ENCODE peak calls at places on chromosomes 16 and 17, in five cellular contexts. V, Y, E, U and N are unnamed samples.

GRCh38 chr17:79305831-79306687 is 231.4 kb downstream of the ENGASE start:
- DNase-seq in U (no peak), E (no peak), V (peak), Y (peak), N (peak)

GRCh38 chr16:68972720-68973119 is 129.4 kb downstream of the TANGO6 start:
- DNase-seq in E (no peak), U (no peak), Y (no peak), V (peak), N (no peak)

GRCh38 chr17:65229596-65229995 is 92.4 kb downstream of the RGS9 start:
- DNase-seq in U (no peak), E (peak), V (no peak), Y (no peak), N (no peak)

GRCh38 chr17:8847891-8848290 is 19.6 kb downstream of the PIK3R6 start:
- DNase-seq in U (no peak), Y (no peak), E (no peak), V (no peak), N (no peak)

GRCh38 chr17:13311301-13311700 is 290.4 kb downstream of the HS3ST3A1 start:
- DNase-seq in E (no peak), V (peak), U (no peak), Y (no peak), N (no peak)

GRCh38 chr17:75694536-75694935 is 26.7 kb upstream of the ITGB4 start:
- DNase-seq in U (no peak), Y (peak), E (no peak), V (no peak), N (no peak)

GRCh38 chr17:48570325-48571023 is 7.7 kb downstream of the HOXB4 start:
- DNase-seq in Y (no peak), V (no peak), U (no peak), E (no peak), N (no peak)

GRCh38 chr16:85902366-85903155 is 3.6 kb downstream of the IRF8 start:
- DNase-seq in E (peak), Y (peak), V (peak), U (peak), N (no peak)

GRCh38 chr16:1645914-1646525 is 32.1 kb upstream of the JPT2 start:
- DNase-seq in V (no peak), Y (no peak), E (peak), U (peak), N (no peak)

GRCh38 chr17:40371261-40371929 is 6.9 kb upstream of the GJD3 start:
- DNase-seq in E (peak), Y (no peak), V (no peak), U (no peak), N (no peak)

GRCh38 chr17:58960068-58960467 is 146.6 kb downstream of the TRIM37 start:
- DNase-seq in Y (no peak), V (peak), E (no peak), U (no peak), N (peak)

GRCh38 chr16:27080870-27081269 is 14.1 kb downstream of the C16orf82 start:
- DNase-seq in E (no peak), U (no peak), Y (no peak), V (peak), N (no peak)

GRCh38 chr16:68093816-68094613 is 8.8 kb downstream of the NFATC3 start:
- DNase-seq in E (peak), U (no peak), V (peak), Y (no peak), N (no peak)

GRCh38 chr17:32608267-32608666 is 121.5 kb downstream of the CDK5R1 start:
- DNase-seq in V (no peak), Y (no peak), E (no peak), U (no peak), N (no peak)

GRCh38 chr17:42653179-42654124 is 5.6 kb upstream of the TUBG2 start:
- DNase-seq in V (peak), E (no peak), Y (peak), U (no peak), N (peak)

GRCh38 chr16:13186813-13187212 is 285.4 kb downstream of the SHISA9 start:
- DNase-seq in U (no peak), E (no peak), Y (no peak), V (no peak), N (peak)

GRCh38 chr17:20279631-20280030 is 187.7 kb downstream of the LGALS9B start:
- DNase-seq in U (no peak), Y (no peak), E (no peak), V (no peak), N (no peak)

GRCh38 chr16:68972008-68972407 is 128.7 kb downstream of the TANGO6 start:
- DNase-seq in Y (no peak), U (no peak), E (no peak), V (no peak), N (no peak)

GRCh38 chr17:50037321-50038107 is 18.4 kb upstream of the ITGA3 start:
- DNase-seq in V (peak), Y (peak), U (no peak), E (no peak), N (peak)